ENCODE peak calls at places on chromosome 7, in five cellular contexts. R, P, X, W and T are unnamed samples. For H3K4me1, the result is how much of the 10 kb centered on the place peaks cover.

GRCh38 chr7:154686305-154686704 is 316.6 kb downstream of the PAXIP1 start:
- DNase-seq in X (no peak), R (no peak), P (no peak), W (no peak), T (no peak)

GRCh38 chr7:152073352-152073751 is 47.9 kb downstream of the GALNT11 start:
- DNase-seq in W (no peak), P (no peak), R (no peak), X (no peak), T (no peak)

GRCh38 chr7:142567676-142568075 is 181.6 kb upstream of the PRSS1 start:
- DNase-seq in P (no peak), W (no peak), X (no peak), R (no peak), T (no peak)

GRCh38 chr7:108570146-108570755 is 577 bp downstream of the DNAJB9 start:
- DNase-seq in R (no peak), W (no peak), X (no peak), P (peak), T (peak)

GRCh38 chr7:137778511-137778910 is 68.3 kb downstream of the DGKI start:
- DNase-seq in R (no peak), P (no peak), X (no peak), W (no peak), T (no peak)

GRCh38 chr7:108211382-108212201 is 81.4 kb upstream of the LAMB4 start:
- DNase-seq in X (no peak), R (no peak), P (no peak), W (no peak), T (no peak)

GRCh38 chr7:29977926-29978652 is 11.5 kb downstream of the SCRN1 start:
- DNase-seq in P (no peak), W (no peak), X (no peak), R (no peak), T (no peak)

GRCh38 chr7:103573479-103574058 is 127.6 kb upstream of the SLC26A5 start:
- DNase-seq in W (peak), P (no peak), X (no peak), R (no peak), T (no peak)

GRCh38 chr7:40105879-40106473 is 28.4 kb downstream of the MPLKIP start:
- DNase-seq in R (no peak), W (no peak), P (no peak), X (no peak), T (no peak)

GRCh38 chr7:91837397-91838070 is 43.0 kb downstream of the MTERF1 start:
- DNase-seq in P (no peak), W (no peak), R (no peak), X (no peak), T (no peak)

GRCh38 chr7:20267482-20267881 is 50.3 kb upstream of the MACC1 start:
- DNase-seq in W (no peak), R (peak), X (no peak), P (no peak), T (no peak)

GRCh38 chr7:76056241-76056640 is 8.3 kb downstream of the MDH2 start:
- DNase-seq in W (no peak), P (no peak), X (no peak), R (no peak), T (no peak)

GRCh38 chr7:92608380-92609322 is 18.5 kb upstream of the FAM133B start:
- DNase-seq in R (no peak), W (no peak), X (peak), P (no peak), T (no peak)

GRCh38 chr7:33774762-33775523 is 130.4 kb upstream of the BMPER start:
- DNase-seq in P (no peak), R (no peak), W (no peak), X (no peak), T (no peak)

GRCh38 chr7:77415822-77416620 is at the start of gene GSAP:
- DNase-seq in R (peak), W (no peak), X (peak), P (peak), T (peak)

GRCh38 chr7:32103361-32103760 is 33.2 kb upstream of the PDE1C start:
- DNase-seq in X (no peak), R (no peak), P (no peak), W (no peak), T (no peak)

GRCh38 chr7:101725911-101726310 is 91.5 kb upstream of the CUX1 start:
- DNase-seq in P (no peak), W (no peak), R (no peak), X (no peak), T (no peak)

GRCh38 chr7:151019130-151019447 is 5.2 kb downstream of the ATG9B start:
- DNase-seq in X (no peak), R (no peak), P (no peak), W (no peak), T (no peak)

GRCh38 chr7:151007469-151007898 is 16.7 kb downstream of the NOS3 start:
- DNase-seq in W (no peak), X (no peak), R (peak), P (no peak), T (no peak)

GRCh38 chr7:102393467-102393866 is 2.7 kb upstream of the PRKRIP1 start:
- DNase-seq in W (no peak), R (no peak), P (no peak), X (no peak), T (no peak)

GRCh38 chr7:70676243-70676642 is 455.7 kb upstream of the GALNT17 start:
- DNase-seq in R (no peak), W (no peak), X (no peak), P (no peak), T (no peak)

GRCh38 chr7:98287486-98287959 is 6.0 kb downstream of the BRI3 start:
- DNase-seq in W (no peak), R (no peak), X (no peak), P (no peak), T (no peak)

GRCh38 chr7:112789453-112789823 is 755 bp downstream of the TMEM168 start:
- DNase-seq in R (no peak), W (no peak), P (no peak), X (no peak), T (no peak)

GRCh38 chr7:123594813-123595241 is 6.8 kb upstream of the ASB15 start:
- DNase-seq in P (no peak), R (peak), X (no peak), W (no peak), T (no peak)

GRCh38 chr7:133796778-133797177 is 330.4 kb upstream of the LRGUK start:
- DNase-seq in P (no peak), X (no peak), R (no peak), W (no peak), T (no peak)

GRCh38 chr7:101470668-101471067 is 108.0 kb downstream of the COL26A1 start:
- DNase-seq in X (no peak), R (no peak), W (no peak), P (no peak), T (no peak)

GRCh38 chr7:43647314-43647691 is 64.4 kb downstream of the STK17A start:
- DNase-seq in W (no peak), P (no peak), X (no peak), R (no peak), T (peak)

GRCh38 chr7:100034871-100035510 is 14.6 kb upstream of the ZSCAN21 start:
- DNase-seq in P (peak), X (no peak), W (no peak), R (no peak), T (no peak)

GRCh38 chr7:85554294-85554877 is 367.5 kb upstream of the SEMA3D start:
- DNase-seq in X (no peak), W (peak), P (no peak), R (no peak), T (no peak)

GRCh38 chr7:93958216-93958615 is 36.7 kb downstream of the GNG11 start:
- DNase-seq in X (no peak), R (no peak), W (no peak), P (no peak), T (no peak)

GRCh38 chr7:93955304-93955703 is 33.8 kb downstream of the GNG11 start:
- DNase-seq in W (no peak), R (no peak), P (no peak), X (no peak), T (no peak)

GRCh38 chr7:93957767-93958166 is 36.2 kb downstream of the GNG11 start:
- DNase-seq in R (no peak), X (no peak), W (no peak), P (no peak), T (no peak)

GRCh38 chr7:93960986-93961385 is 39.5 kb downstream of the GNG11 start:
- DNase-seq in R (no peak), W (no peak), P (no peak), X (no peak), T (no peak)

DNA sequence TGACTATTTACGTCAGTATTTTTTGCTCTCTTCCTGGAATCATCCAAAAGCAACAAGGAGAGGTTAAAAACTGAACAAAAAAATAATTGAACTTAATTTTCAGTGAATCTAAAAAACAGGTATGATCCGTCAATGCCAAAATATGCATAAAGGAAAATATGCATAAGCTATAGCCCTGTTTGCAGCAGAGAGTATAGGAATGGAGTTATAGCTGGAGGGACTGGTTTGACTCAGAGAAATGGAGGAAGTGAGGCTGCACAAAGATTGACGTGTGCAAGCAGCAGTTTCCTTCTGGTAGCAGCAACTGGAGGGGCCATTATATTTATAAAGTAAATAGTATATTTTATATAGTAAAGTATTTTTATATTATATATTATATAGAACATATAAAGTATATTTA is 37.1 kb downstream of the GNG11 start:
- DNase-seq in R (no peak), P (no peak), X (no peak), W (no peak), T (no peak)
- H3K4me3 ChIP-seq in R (no peak), P (no peak), X (no peak), W (no peak), T (no peak)

DNA sequence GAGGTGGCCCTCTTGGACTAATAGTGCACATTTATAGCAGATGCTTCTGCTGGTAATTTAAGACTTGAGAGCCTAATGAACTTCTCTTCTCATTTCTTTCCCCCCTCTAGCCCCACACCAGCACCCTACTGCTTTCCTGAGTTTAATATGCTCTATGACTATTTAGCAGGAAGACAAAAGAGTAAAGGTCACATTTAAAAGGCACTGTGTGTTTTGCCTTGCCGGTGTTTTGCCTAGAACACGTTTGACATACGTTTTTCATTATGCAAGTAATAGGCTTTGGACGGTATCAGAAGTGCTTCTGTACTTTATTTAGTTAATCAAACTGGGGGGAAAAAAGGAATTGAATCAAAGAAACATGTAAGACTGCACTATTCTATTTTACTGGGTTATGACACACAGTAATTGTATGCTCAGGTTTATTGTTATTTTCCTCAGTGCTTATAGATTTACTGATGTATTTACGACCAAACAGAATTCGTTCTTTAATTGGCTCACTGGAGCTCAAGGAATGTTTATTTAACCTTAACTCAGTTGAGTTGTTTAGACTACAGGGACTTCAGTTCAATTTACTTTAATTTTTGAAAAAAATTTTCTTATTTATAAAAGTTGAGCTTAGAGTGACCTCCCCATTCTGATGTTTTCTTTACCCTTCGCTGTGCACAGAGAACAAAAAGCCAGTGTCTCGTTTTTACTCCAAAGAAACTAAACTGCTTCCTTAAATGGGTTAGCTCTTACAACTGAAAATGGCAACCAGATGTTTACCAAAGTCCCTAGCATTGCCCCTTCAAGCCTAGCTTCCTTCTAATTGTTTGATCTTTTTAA is 35.4 kb downstream of the CPED1 start:
- DNase-seq in X (no peak), W (no peak), R (no peak), P (no peak), T (no peak)
- H3K4me1 ChIP-seq in X (under half), W (under half), R (under half), P (under half), T (under half)

GRCh38 chr7:94395141-94396041 is 696 bp downstream of the COL1A2 start:
- DNase-seq in W (peak), X (peak), R (no peak), P (no peak), T (no peak)
- H3K4me3 ChIP-seq in W (no peak), X (peak), R (peak), P (peak), T (peak)

GRCh38 chr7:55109384-55110167 is 90.8 kb downstream of the EGFR start:
- DNase-seq in R (no peak), W (no peak), X (peak), P (no peak), T (no peak)

GRCh38 chr7:55113760-55114541 is 95.1 kb downstream of the EGFR start:
- DNase-seq in W (no peak), P (no peak), R (no peak), X (no peak), T (no peak)

GRCh38 chr7:55108818-55109217 is 90.0 kb downstream of the EGFR start:
- DNase-seq in P (no peak), W (no peak), R (no peak), X (no peak), T (no peak)

GRCh38 chr7:55111007-55111406 is 92.2 kb downstream of the EGFR start:
- DNase-seq in W (no peak), X (no peak), R (no peak), P (no peak), T (no peak)

DNA sequence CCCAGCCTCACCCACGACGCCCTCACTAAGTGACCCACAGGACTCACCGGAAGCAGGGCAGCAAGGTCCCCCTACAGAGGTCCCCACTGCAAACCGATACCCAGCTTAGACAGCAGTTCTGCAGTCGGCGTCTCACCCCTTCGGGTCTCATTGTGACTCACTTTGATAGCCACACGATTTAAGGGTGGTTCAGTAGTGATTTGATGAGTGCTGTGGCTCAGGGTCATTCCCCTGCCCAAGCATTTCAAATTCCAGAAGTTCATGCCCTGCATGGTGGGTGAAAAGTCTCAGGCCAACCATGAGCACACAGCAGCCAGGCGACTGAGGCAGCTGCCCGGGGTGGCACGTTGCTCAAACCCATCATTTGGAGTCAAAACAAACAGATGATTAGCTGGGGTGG is 93.2 kb downstream of the EGFR start:
- DNase-seq in R (no peak), P (no peak), X (no peak), W (no peak), T (no peak)
- H3K4me1 ChIP-seq in R (under half), P (half or more), X (under half), W (half or more), T (under half)

GRCh38 chr7:4726051-4726450 is 44.0 kb downstream of the FOXK1 start:
- DNase-seq in R (no peak), W (no peak), P (no peak), X (no peak), T (no peak)
- H3K4me3 ChIP-seq in R (no peak), W (peak), P (peak), X (peak), T (no peak)

GRCh38 chr7:158815471-158816128 is 13.7 kb downstream of the ESYT2 start:
- DNase-seq in X (no peak), R (no peak), P (no peak), W (no peak), T (no peak)

GRCh38 chr7:158816271-158816670 is 13.0 kb downstream of the ESYT2 start:
- DNase-seq in X (no peak), P (no peak), R (no peak), W (no peak), T (peak)

GRCh38 chr7:158816995-158817394 is 12.3 kb downstream of the ESYT2 start:
- DNase-seq in W (no peak), X (no peak), R (no peak), P (no peak), T (no peak)

GRCh38 chr7:158814637-158815036 is 14.7 kb downstream of the ESYT2 start:
- DNase-seq in W (no peak), R (no peak), P (no peak), X (no peak), T (no peak)

DNA sequence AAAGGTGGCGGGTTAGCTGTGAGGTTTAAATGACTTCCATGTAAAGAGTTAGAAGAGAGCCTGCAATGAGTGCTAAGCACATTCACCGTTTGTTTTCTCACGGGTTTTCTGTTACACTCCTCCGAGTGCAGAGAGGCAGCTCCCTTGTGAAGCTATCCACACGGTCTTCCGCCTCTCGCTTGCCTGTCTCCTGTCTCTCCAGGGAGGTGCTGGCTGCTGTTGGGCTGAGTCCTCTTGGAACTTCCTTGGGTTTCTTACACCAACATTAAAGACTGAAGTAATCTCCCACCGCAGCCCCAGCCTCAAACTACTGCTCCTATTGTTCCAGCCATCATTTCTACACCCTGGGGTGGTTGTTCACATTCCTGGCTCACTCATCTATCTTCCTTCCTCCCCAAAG is 14.3 kb downstream of the ESYT2 start:
- DNase-seq in P (no peak), R (no peak), X (no peak), W (no peak), T (no peak)
- H3K4me1 ChIP-seq in P (half or more), R (under half), X (under half), W (half or more), T (under half)

DNA sequence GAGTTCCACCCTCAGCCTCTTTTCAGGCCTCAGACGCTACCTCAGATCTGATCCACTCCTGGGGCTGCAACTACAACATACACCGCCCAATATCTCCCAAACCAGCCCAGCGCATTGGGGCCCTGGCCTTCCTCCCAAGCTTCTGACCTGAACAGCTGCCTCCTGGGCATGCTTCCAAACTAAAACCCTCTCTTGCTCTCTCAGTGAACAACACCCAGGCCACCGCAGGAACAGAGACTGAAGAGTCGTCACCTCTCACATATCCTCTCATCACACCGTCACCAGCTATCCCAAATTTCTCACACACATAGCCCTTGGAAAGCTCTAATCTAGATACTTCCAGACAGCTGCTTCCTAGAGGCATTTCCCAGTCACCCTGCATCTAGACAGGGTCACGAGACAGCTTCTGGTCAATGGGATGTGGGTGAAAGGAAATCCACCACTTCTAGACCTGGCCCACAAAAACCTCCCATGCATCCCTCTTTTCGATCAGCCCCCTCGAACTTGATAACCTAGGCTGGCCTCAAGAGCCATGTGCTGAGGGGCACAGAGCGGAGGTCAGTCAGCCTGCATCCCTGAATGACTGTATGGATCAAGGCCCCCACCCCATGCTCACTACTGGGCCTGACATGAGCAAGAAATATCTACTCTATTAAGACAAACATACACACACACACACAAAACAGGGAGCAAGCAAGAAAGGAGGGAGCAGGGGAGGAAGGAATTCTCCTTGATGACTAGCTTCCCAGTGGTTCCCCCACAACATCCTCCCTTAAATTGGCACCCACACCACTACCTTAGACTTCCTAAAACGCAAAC is 1.8 kb downstream of the PARP12 start:
- DNase-seq in X (peak), W (no peak), P (no peak), R (no peak), T (no peak)
- H3K4me3 ChIP-seq in X (no peak), W (peak), P (peak), R (peak), T (no peak)

DNA sequence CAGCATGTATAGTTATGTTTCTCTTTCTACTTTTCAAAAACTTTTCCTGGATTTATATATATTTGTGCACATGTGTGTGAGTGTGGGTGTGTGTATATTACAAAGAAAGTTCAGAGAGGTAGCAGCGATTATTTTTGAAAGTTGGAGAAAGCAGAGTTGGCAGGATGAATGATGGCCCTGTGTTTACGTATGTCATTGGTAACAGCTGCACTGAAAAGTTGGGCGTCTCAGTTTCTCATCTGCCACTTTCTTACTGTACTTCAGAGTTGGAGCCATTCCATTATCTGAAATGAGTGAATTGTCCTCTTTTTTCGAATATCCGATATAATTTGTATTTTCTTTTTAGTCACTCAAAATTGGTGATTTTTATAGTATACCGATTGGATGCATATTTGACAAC is 172.2 kb downstream of the CDK14 start:
- DNase-seq in R (no peak), P (no peak), X (no peak), W (no peak), T (no peak)
- H3K4me1 ChIP-seq in R (under half), P (under half), X (under half), W (under half), T (under half)